ENCODE peak calls at places on chromosomes 3 and 15, in six cellular contexts. R is GM23248, F is K562, N is astrocyte, X is neural progenitor cell, Y is fibroblast of lung. H is an unnamed sample.
A peak's percentile ranks its signal among the peaks of the same experiment; 100 is the strongest.

GRCh38 chr15:31448635-31448979 is 122.0 kb downstream of the KLF13 start:
- DNase-seq in R (no peak), F (no peak), N (no peak), X (no peak), Y (no peak), H (no peak)

GRCh38 chr3:18669374-18669773 is 244.2 kb upstream of the SATB1 start:
- DNase-seq in R (no peak), F (no peak), N (no peak), X (no peak), Y (no peak), H (no peak)

GRCh38 chr3:64575211-64575844 is 112.5 kb downstream of the ADAMTS9 start:
- DNase-seq in R (peak; percentile 50), F (peak; percentile 11), N (no peak), X (peak; percentile 39), Y (peak; percentile 35), H (peak; percentile 64)

GRCh38 chr3:100260081-100260684 is 609 bp upstream of the TBC1D23 start:
- DNase-seq in R (peak; percentile 73), F (peak; percentile 29), N (peak; percentile 60), X (peak; percentile 73), Y (peak; percentile 72), H (peak; percentile 69)

GRCh38 chr3:48064292-48064829 is 48.1 kb upstream of the MAP4 start:
- DNase-seq in R (peak; percentile 59), F (no peak), N (peak; percentile 59), X (no peak), Y (no peak), H (no peak)

GRCh38 chr3:122063908-122064307 is 8.7 kb downstream of the CD86 start:
- DNase-seq in R (no peak), F (no peak), N (no peak), X (no peak), Y (no peak), H (no peak)

GRCh38 chr3:30948436-30948835 is 54.0 kb upstream of the GADL1 start:
- DNase-seq in R (no peak), F (no peak), N (no peak), X (no peak), Y (no peak), H (no peak)

GRCh38 chr15:36370051-36370734 is 209.2 kb upstream of the CDIN1 start:
- DNase-seq in R (no peak), F (no peak), N (no peak), X (no peak), Y (no peak), H (no peak)

GRCh38 chr3:49724586-49724985 is 835 bp upstream of the GMPPB start:
- DNase-seq in R (no peak), F (no peak), N (no peak), X (peak; percentile 29), Y (no peak), H (peak; percentile 59)

GRCh38 chr3:140186421-140186920 is 251.5 kb downstream of the CLSTN2 start:
- DNase-seq in R (peak; percentile 67), F (no peak), N (peak; percentile 89), X (no peak), Y (peak; percentile 42), H (no peak)
- H3K4me1 ChIP-seq in R (peaks cover 7% of the 10 kb centered on the region), F (no peaks in the 10 kb centered on the region), N (peaks cover 15% of the 10 kb centered on the region), X (no peaks in the 10 kb centered on the region), Y (no peaks in the 10 kb centered on the region), H (peaks cover 5% of the 10 kb centered on the region)

GRCh38 chr3:127100459-127101410 is 92.2 kb upstream of the PRR23E start:
- DNase-seq in R (no peak), F (no peak), N (no peak), X (no peak), Y (no peak), H (no peak)
- H3K9ac ChIP-seq in R (no peak overlapping the region), F (no peak overlapping the region), N (no peak overlapping the region), X (no peak overlapping the region), Y (no peak overlapping the region), H (no peak overlapping the region)

GRCh38 chr3:42173307-42173706 is 82.2 kb downstream of the TRAK1 start:
- DNase-seq in R (no peak), F (no peak), N (no peak), X (no peak), Y (no peak), H (no peak)
- H3K4me1 ChIP-seq in R (no peaks in the 10 kb centered on the region), F (peaks cover 3% of the 10 kb centered on the region), N (no peaks in the 10 kb centered on the region), X (peaks cover 13% of the 10 kb centered on the region), Y (no peaks in the 10 kb centered on the region), H (no peaks in the 10 kb centered on the region)

DNA sequence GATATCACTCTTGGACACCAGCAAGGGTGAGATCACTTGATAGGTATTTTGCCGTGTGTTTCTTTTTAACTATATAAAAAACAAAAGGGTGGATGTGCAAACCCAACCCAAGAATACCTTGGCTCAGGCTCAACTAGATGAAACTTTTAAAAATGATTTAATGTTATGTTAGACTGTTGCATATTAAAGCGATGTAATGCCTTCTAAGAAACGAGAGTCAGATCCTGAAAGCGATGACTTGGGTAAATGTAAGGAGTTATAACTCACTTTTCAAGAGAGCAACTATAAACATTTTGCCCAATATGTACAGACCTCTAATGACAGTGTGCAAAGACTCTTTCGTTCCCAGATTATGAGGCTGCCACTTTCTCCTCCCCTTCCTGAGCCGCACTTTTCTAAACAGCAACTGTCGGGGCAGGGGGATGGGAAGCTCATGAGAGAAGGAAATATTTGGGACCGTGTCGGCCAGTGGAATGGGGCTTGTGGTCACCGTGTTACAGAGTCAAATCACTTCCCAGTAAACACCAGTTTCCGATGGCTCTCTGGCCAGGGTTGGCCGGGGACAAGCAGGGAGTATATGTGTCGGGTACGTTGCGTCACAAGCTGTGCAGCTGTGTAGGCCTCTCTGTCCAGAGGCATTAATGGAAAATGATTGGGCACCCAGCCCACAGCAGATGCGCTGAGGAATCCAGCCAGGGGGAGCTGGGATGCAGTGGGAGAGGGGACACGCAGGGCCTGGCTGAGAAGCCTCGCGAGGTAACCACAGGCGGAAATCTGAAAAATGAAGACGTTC is 16.0 kb upstream of the ALDH1A3 start:
- DNase-seq in R (peak; percentile 32), F (no peak), N (peak; percentile 68), X (no peak), Y (peak; percentile 90), H (peak; percentile 10)
- H3K9ac ChIP-seq in R (no peak overlapping the region), F (no peak overlapping the region), N (no peak overlapping the region), X (no peak overlapping the region), Y (no peak overlapping the region), H (no peak overlapping the region)

GRCh38 chr3:127776347-127776746 is 46.0 kb downstream of the MGLL start:
- DNase-seq in R (no peak), F (no peak), N (no peak), X (no peak), Y (no peak), H (no peak)

GRCh38 chr3:127775398-127776109 is 46.8 kb downstream of the MGLL start:
- DNase-seq in R (peak; percentile 84), F (no peak), N (peak; percentile 85), X (no peak), Y (peak; percentile 80), H (peak; percentile 59)

GRCh38 chr3:127773752-127774395 is 48.4 kb downstream of the MGLL start:
- DNase-seq in R (no peak), F (no peak), N (no peak), X (no peak), Y (no peak), H (no peak)

GRCh38 chr3:127772776-127773751 is 49.3 kb downstream of the MGLL start:
- DNase-seq in R (no peak), F (no peak), N (no peak), X (no peak), Y (peak; percentile 64), H (no peak)

DNA sequence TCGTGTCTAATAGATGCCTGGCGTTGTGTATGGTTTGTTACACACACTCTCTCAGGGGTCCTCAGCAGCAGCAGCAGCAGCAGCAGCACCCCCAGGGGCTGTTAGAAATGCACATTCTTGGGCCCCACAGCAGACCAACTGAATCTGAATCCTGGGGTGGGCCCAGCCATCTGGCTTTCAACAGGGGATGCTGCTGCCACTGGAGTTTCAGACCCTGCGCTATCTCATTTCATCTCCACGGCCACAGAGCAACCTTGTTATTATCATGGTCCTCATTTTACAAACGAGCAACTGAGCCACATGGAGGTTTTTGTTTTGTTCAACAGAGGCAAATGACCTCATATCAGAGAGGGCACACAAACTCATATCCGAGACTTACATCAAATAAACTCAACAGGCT is 47.7 kb downstream of the MGLL start:
- DNase-seq in R (no peak), F (no peak), N (no peak), X (no peak), Y (no peak), H (no peak)
- H3K4me1 ChIP-seq in R (peaks cover 27% of the 10 kb centered on the region), F (no peaks in the 10 kb centered on the region), N (peaks cover 23% of the 10 kb centered on the region), X (no peaks in the 10 kb centered on the region), Y (peaks cover 41% of the 10 kb centered on the region), H (no peaks in the 10 kb centered on the region)

GRCh38 chr3:119703900-119704531 is 1.2 kb downstream of the CFAP91 start:
- DNase-seq in R (no peak), F (no peak), N (no peak), X (peak; percentile 31), Y (no peak), H (no peak)
- H3K9ac ChIP-seq in R (no peak overlapping the region), F (no peak overlapping the region), N (no peak overlapping the region), X (no peak overlapping the region), Y (no peak overlapping the region), H (no peak overlapping the region)

DNA sequence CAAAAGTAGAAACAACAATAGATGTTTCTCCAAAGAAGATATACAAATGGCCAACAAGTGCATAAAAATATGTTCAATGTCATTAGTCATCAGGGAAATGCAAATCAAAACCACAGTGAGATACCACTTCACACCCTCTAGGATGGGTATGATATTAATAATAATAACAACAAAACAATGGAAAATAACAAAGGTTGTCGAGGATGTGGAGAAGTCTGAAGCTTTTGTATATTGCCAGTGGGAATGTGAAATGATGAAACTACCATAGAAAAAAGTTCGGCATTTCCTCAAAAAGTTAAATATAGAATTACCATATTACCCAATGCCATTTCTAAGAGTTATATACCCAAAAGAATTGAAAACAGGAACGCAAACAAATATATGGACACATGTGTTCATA is 10.8 kb downstream of the BHLHE40 start:
- DNase-seq in R (peak; percentile 26), F (no peak), N (no peak), X (no peak), Y (no peak), H (no peak)
- H3K4me1 ChIP-seq in R (peaks cover 41% of the 10 kb centered on the region), F (peaks cover 35% of the 10 kb centered on the region), N (peaks cover 34% of the 10 kb centered on the region), X (no peaks in the 10 kb centered on the region), Y (peaks cover 28% of the 10 kb centered on the region), H (peaks cover 10% of the 10 kb centered on the region)

GRCh38 chr15:71334874-71335273 is 219.6 kb downstream of the THSD4 start:
- DNase-seq in R (peak; percentile 45), F (no peak), N (no peak), X (no peak), Y (no peak), H (no peak)

GRCh38 chr15:71332605-71333004 is 217.3 kb downstream of the THSD4 start:
- DNase-seq in R (no peak), F (no peak), N (peak; percentile 73), X (no peak), Y (peak; percentile 61), H (no peak)

GRCh38 chr15:71335591-71335990 is 220.3 kb downstream of the THSD4 start:
- DNase-seq in R (no peak), F (no peak), N (no peak), X (no peak), Y (peak; percentile 57), H (no peak)

GRCh38 chr15:71334434-71334833 is 219.2 kb downstream of the THSD4 start:
- DNase-seq in R (no peak), F (no peak), N (no peak), X (no peak), Y (no peak), H (no peak)

DNA sequence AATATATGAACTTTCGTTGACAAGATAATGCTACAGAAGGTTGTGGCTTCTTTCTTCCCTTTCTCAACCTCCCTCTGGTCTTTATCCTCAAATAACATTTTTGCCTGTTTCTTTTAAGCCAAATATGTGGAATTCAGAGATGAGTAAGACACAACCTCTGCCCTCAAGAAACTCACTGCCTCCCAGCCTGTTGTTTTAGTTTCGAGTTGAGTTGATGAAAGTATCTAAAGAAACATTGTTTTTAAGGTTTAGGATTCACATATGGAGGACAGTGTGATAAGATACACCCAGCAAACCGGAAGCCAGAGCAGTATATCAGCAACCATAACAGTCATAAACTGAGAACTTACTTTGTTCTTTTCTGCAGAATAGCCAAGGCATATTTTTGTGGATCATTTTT is 218.6 kb downstream of the THSD4 start:
- DNase-seq in R (peak; percentile 70), F (no peak), N (peak; percentile 73), X (no peak), Y (peak; percentile 75), H (no peak)
- H3K9ac ChIP-seq in R (no peak overlapping the region), F (no peak overlapping the region), N (no peak overlapping the region), X (no peak overlapping the region), Y (no peak overlapping the region), H (no peak overlapping the region)

H was measured in endodermal cell.